ENCODE peak calls at places on chromosomes 11 and 22, in five cellular contexts. J, Y, V, K and B are unnamed samples.

GRCh38 chr22:44263547-44263946 is 49.2 kb downstream of the SHISAL1 start:
- DNase-seq in J (no peak), Y (no peak), V (no peak), K (no peak), B (no peak)

GRCh38 chr22:21961886-21962654 is 9.4 kb upstream of the PPM1F start:
- DNase-seq in J (peak), Y (no peak), V (no peak), K (no peak), B (no peak)

GRCh38 chr11:116481126-116481644 is 291.6 kb downstream of the BUD13 start:
- DNase-seq in J (no peak), Y (no peak), V (no peak), K (no peak), B (no peak)

GRCh38 chr11:3157381-3158130 is 7.6 kb downstream of the OSBPL5 start:
- DNase-seq in J (peak), Y (no peak), V (no peak), K (no peak), B (no peak)

GRCh38 chr11:22342599-22343138 is 4.5 kb downstream of the SLC17A6 start:
- DNase-seq in J (no peak), Y (no peak), V (no peak), K (no peak), B (no peak)

GRCh38 chr22:41848468-41848867 is 15.6 kb downstream of the SREBF2 start:
- DNase-seq in J (no peak), Y (no peak), V (no peak), K (no peak), B (no peak)

GRCh38 chr22:17120281-17120680 is 879 bp downstream of the TMEM121B start:
- DNase-seq in J (no peak), Y (no peak), V (no peak), K (peak), B (peak)

GRCh38 chr11:1773711-1774550 is 10.2 kb upstream of the CTSD start:
- DNase-seq in J (no peak), Y (no peak), V (no peak), K (no peak), B (no peak)

GRCh38 chr22:44336962-44337657 is 24.4 kb upstream of the SHISAL1 start:
- DNase-seq in J (no peak), Y (peak), V (peak), K (no peak), B (no peak)

GRCh38 chr22:29030618-29031235 is 30.9 kb downstream of the C22orf31 start:
- DNase-seq in J (peak), Y (no peak), V (peak), K (no peak), B (peak)

GRCh38 chr22:40499187-40499753 is 128.9 kb downstream of the SGSM3 start:
- DNase-seq in J (peak), Y (no peak), V (no peak), K (no peak), B (peak)

GRCh38 chr11:95556011-95556341 is 233.6 kb downstream of the FAM76B start:
- DNase-seq in J (no peak), Y (no peak), V (no peak), K (no peak), B (no peak)

GRCh38 chr11:75428301-75428724 is 4.7 kb downstream of the KLHL35 start:
- DNase-seq in J (peak), Y (no peak), V (no peak), K (peak), B (peak)

GRCh38 chr22:20738394-20739089 is 35.4 kb upstream of the SERPIND1 start:
- DNase-seq in J (no peak), Y (no peak), V (no peak), K (no peak), B (no peak)

GRCh38 chr22:27880778-27881394 is 38.2 kb downstream of the PITPNB start:
- DNase-seq in J (peak), Y (peak), V (peak), K (peak), B (peak)

GRCh38 chr22:48438791-48439559 is 1388.7 kb downstream of the BRD1 start:
- DNase-seq in J (no peak), Y (no peak), V (no peak), K (no peak), B (no peak)

GRCh38 chr11:65640483-65641207 is 2.7 kb downstream of the SIPA1 start:
- DNase-seq in J (no peak), Y (no peak), V (no peak), K (no peak), B (no peak)

GRCh38 chr11:88431675-88432341 is 94.3 kb upstream of the CTSC start:
- DNase-seq in J (no peak), Y (no peak), V (peak), K (no peak), B (no peak)

GRCh38 chr11:16087886-16088285 is 268.5 kb downstream of the SOX6 start:
- DNase-seq in J (no peak), Y (no peak), V (no peak), K (no peak), B (no peak)

GRCh38 chr11:6586434-6587359 is 16.7 kb downstream of the RRP8 start:
- DNase-seq in J (no peak), Y (peak), V (no peak), K (no peak), B (no peak)

GRCh38 chr11:110433393-110434333 is 3.9 kb downstream of the FDX1 start:
- DNase-seq in J (no peak), Y (peak), V (peak), K (no peak), B (no peak)

GRCh38 chr11:134349802-134350355 is 18.1 kb downstream of the GLB1L2 start:
- DNase-seq in J (no peak), Y (no peak), V (no peak), K (no peak), B (no peak)

GRCh38 chr11:109046284-109046992 is 375.6 kb upstream of the C11orf87 start:
- DNase-seq in J (no peak), Y (no peak), V (no peak), K (no peak), B (no peak)

GRCh38 chr11:9210224-9210921 is 54.8 kb downstream of the DENND5A start:
- DNase-seq in J (no peak), Y (no peak), V (no peak), K (no peak), B (no peak)

GRCh38 chr11:2681408-2682145 is 18.2 kb downstream of the KCNQ1OT1 start:
- DNase-seq in J (no peak), Y (no peak), V (no peak), K (no peak), B (no peak)

GRCh38 chr22:24445481-24446290 is 18.3 kb downstream of the ADORA2A start:
- DNase-seq in J (no peak), Y (no peak), V (no peak), K (no peak), B (no peak)

GRCh38 chr11:70530010-70530409 is 131.7 kb downstream of the CTTN start:
- DNase-seq in J (no peak), Y (no peak), V (no peak), K (no peak), B (no peak)